ENCODE peak calls at places on chromosomes 12 and 14, in ten cellular contexts. J is AG10803, U is heart right ventricle, T is astrocyte of the spinal cord, G is fibroblast of lung, E is HFF-Myc, B is AG09309, M is left ventricle myocardium inferior, S is lower lobe of right lung, O is A549. F is an unnamed sample.

GRCh38 chr14:92499216-92499615 is 14.4 kb upstream of the RIN3 start:
- DNase-seq in J (no peak), U (no peak), T (no peak), G (no peak), E (no peak), B (no peak), M (no peak), S (no peak), O (no peak), F (no peak)

GRCh38 chr14:95078841-95079240 is 78.5 kb downstream of the DICER1 start:
- DNase-seq in J (no peak), U (no peak), T (no peak), G (no peak), E (no peak), B (no peak), M (no peak), S (no peak), O (no peak), F (no peak)

GRCh38 chr14:81170104-81170828 is 50.5 kb downstream of the GTF2A1 start:
- DNase-seq in J (peak), U (peak), T (peak), G (peak), E (peak), B (peak), M (peak), S (peak), O (peak), F (peak)

GRCh38 chr12:82425241-82425640 is 66.9 kb downstream of the METTL25 start:
- DNase-seq in J (peak), U (no peak), T (peak), G (peak), E (peak), B (no peak), M (no peak), S (no peak), O (no peak), F (no peak)

GRCh38 chr12:29026419-29026818 is 122.7 kb upstream of the FAR2 start:
- DNase-seq in J (no peak), U (no peak), T (peak), G (no peak), E (peak), B (no peak), M (no peak), S (no peak), O (no peak), F (no peak)

GRCh38 chr12:120490284-120490683 is 5.6 kb upstream of the DYNLL1 start:
- DNase-seq in J (no peak), U (no peak), T (no peak), G (no peak), E (no peak), B (no peak), M (no peak), S (no peak), O (no peak), F (no peak)

GRCh38 chr12:124745891-124746570 is 117.6 kb downstream of the SCARB1 start:
- DNase-seq in J (peak), U (peak), T (peak), G (peak), E (peak), B (peak), M (peak), S (peak), O (peak), F (peak)

GRCh38 chr12:78562358-78563205 is 302.0 kb upstream of the SYT1 start:
- DNase-seq in J (peak), U (no peak), T (peak), G (peak), E (peak), B (no peak), M (no peak), S (no peak), O (peak), F (no peak)

GRCh38 chr14:53953828-53954550 is 2.6 kb downstream of the BMP4 start:
- DNase-seq in J (peak), U (peak), T (peak), G (peak), E (no peak), B (no peak), M (peak), S (peak), O (peak), F (peak)

GRCh38 chr14:66070542-66071319 is 415.4 kb upstream of the CCDC196 start:
- DNase-seq in J (no peak), U (peak), T (peak), G (peak), E (no peak), B (no peak), M (peak), S (no peak), O (peak), F (no peak)

GRCh38 chr12:56338643-56339422 is at the start of gene IL23A:
- DNase-seq in J (no peak), U (no peak), T (peak), G (no peak), E (no peak), B (no peak), M (no peak), S (no peak), O (no peak), F (no peak)

GRCh38 chr14:52703225-52703624 is 3.8 kb upstream of the PSMC6 start:
- DNase-seq in J (peak), U (no peak), T (peak), G (peak), E (peak), B (peak), M (no peak), S (no peak), O (peak), F (peak)

GRCh38 chr12:113440336-113440735 is 18.2 kb downstream of the SDSL start:
- DNase-seq in J (no peak), U (no peak), T (no peak), G (no peak), E (no peak), B (no peak), M (no peak), S (no peak), O (no peak), F (no peak)

GRCh38 chr12:127987199-127987901 is 279.6 kb upstream of the TMEM132C start:
- DNase-seq in J (peak), U (no peak), T (peak), G (no peak), E (no peak), B (peak), M (no peak), S (no peak), O (no peak), F (no peak)

GRCh38 chr12:34405286-34406227 is 383.3 kb downstream of the ALG10 start:
- DNase-seq in J (no peak), U (no peak), T (no peak), G (no peak), E (no peak), B (no peak), M (peak), S (peak), O (no peak), F (no peak)

GRCh38 chr14:101442451-101442850 is 118.8 kb upstream of the DIO3 start:
- DNase-seq in J (no peak), U (no peak), T (no peak), G (no peak), E (no peak), B (no peak), M (no peak), S (no peak), O (no peak), F (no peak)

GRCh38 chr14:33592298-33592697 is 358.6 kb downstream of the EGLN3 start:
- DNase-seq in J (peak), U (no peak), T (peak), G (no peak), E (no peak), B (no peak), M (no peak), S (no peak), O (no peak), F (no peak)

GRCh38 chr12:49643961-49644619 is 20.7 kb downstream of the PRPF40B start:
- DNase-seq in J (no peak), U (no peak), T (no peak), G (no peak), E (no peak), B (no peak), M (no peak), S (no peak), O (no peak), F (no peak)

GRCh38 chr12:69919565-69919964 is 94.5 kb downstream of the MYRFL start:
- DNase-seq in J (no peak), U (no peak), T (no peak), G (no peak), E (no peak), B (no peak), M (no peak), S (no peak), O (no peak), F (no peak)

GRCh38 chr12:49098035-49098451 is 3.4 kb upstream of the DHH start:
- DNase-seq in J (peak), U (no peak), T (no peak), G (peak), E (no peak), B (no peak), M (peak), S (peak), O (peak), F (no peak)

GRCh38 chr14:95290769-95291440 is 28.8 kb downstream of the CLMN start:
- DNase-seq in J (no peak), U (peak), T (no peak), G (no peak), E (no peak), B (no peak), M (peak), S (peak), O (no peak), F (no peak)

GRCh38 chr14:100285913-100286400 is 20.3 kb downstream of the SLC25A29 start:
- DNase-seq in J (no peak), U (no peak), T (no peak), G (no peak), E (no peak), B (no peak), M (no peak), S (no peak), O (no peak), F (no peak)

GRCh38 chr12:25771062-25771461 is 187.4 kb upstream of the RASSF8 start:
- DNase-seq in J (peak), U (no peak), T (peak), G (peak), E (no peak), B (no peak), M (no peak), S (no peak), O (no peak), F (peak)

GRCh38 chr12:25769076-25769945 is 189.2 kb upstream of the RASSF8 start:
- DNase-seq in J (peak), U (no peak), T (peak), G (peak), E (peak), B (peak), M (no peak), S (no peak), O (peak), F (no peak)

GRCh38 chr12:25767613-25768012 is 190.9 kb upstream of the RASSF8 start:
- DNase-seq in J (peak), U (no peak), T (peak), G (peak), E (peak), B (no peak), M (no peak), S (no peak), O (no peak), F (no peak)

GRCh38 chr12:25764892-25765291 is 193.6 kb upstream of the RASSF8 start:
- DNase-seq in J (peak), U (no peak), T (no peak), G (no peak), E (no peak), B (no peak), M (no peak), S (no peak), O (no peak), F (no peak)

GRCh38 chr12:25768151-25768550 is 190.3 kb upstream of the RASSF8 start:
- DNase-seq in J (no peak), U (no peak), T (no peak), G (no peak), E (no peak), B (no peak), M (no peak), S (no peak), O (no peak), F (no peak)
- TF ChIP-seq CTCF in J (no peak), U (no peak), T (no peak), G (no peak), E (no peak), B (no peak), M (no peak), S (no peak), O (no peak), F (no peak)

GRCh38 chr12:107774349-107775029 is at the start of gene ASCL4:
- DNase-seq in J (no peak), U (no peak), T (no peak), G (no peak), E (no peak), B (no peak), M (no peak), S (no peak), O (no peak), F (no peak)
- H3K4me3 ChIP-seq in J (no peak), U (peak), T (no peak), G (no peak), E (no peak), B (no peak), M (peak), S (peak), O (no peak), F (no peak)

GRCh38 chr14:68363841-68364711 is 428.8 kb downstream of the ZFP36L1 start:
- DNase-seq in J (no peak), U (peak), T (peak), G (peak), E (no peak), B (no peak), M (peak), S (peak), O (peak), F (peak)

GRCh38 chr14:68362841-68363240 is 430.0 kb downstream of the ZFP36L1 start:
- DNase-seq in J (no peak), U (no peak), T (no peak), G (no peak), E (no peak), B (no peak), M (no peak), S (no peak), O (no peak), F (no peak)

GRCh38 chr14:68364823-68365222 is 428.0 kb downstream of the ZFP36L1 start:
- DNase-seq in J (no peak), U (no peak), T (no peak), G (no peak), E (no peak), B (no peak), M (no peak), S (no peak), O (no peak), F (no peak)

GRCh38 chr14:68365228-68365627 is 427.6 kb downstream of the ZFP36L1 start:
- DNase-seq in J (peak), U (no peak), T (peak), G (peak), E (no peak), B (peak), M (no peak), S (no peak), O (peak), F (no peak)

DNA sequence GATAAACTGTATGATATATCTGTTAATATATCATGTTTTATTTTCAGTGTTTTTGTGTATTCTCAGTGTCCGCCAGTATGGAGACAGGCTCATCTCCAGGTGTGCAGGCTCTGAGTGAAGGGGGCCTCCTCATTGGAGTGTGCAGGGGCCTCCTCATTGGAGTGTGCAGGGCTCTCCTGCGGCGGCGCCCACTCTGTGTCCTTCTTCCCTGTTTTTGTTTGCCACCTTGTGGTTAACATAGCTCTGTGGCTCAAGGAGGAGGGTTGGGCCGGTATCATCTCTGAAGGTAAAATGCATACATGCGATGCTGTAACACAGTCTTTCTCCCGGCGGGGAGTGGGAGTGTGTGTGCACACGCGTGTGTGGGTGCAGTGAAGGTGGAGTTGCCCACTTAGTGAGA is 429.5 kb downstream of the ZFP36L1 start:
- DNase-seq in J (no peak), U (no peak), T (no peak), G (no peak), E (no peak), B (no peak), M (no peak), S (peak), O (peak), F (no peak)
- TF ChIP-seq CTCF in J (no peak), U (no peak), T (no peak), G (no peak), E (no peak), B (no peak), M (no peak), S (no peak), O (no peak), F (no peak)

DNA sequence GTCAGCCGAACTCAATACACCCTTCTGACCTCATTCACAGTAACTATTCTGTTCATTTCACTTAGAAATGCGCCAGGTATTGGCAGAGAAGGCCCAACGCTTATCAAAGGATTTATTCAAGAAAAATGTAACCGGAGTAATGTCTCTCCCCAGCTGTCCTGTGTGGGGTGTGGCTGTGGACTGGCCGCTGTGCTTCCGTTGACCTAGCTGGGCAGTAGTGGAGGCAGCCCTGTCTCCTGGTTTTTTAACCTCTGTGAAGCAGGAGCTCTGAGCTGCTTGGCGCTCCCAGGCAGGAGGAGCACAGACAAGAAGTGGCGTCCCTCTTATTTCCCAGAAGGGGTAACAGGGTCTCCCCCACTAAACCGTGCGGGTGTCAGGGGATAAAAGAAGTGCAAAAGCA is 85.2 kb downstream of the ESR2 start:
- DNase-seq in J (no peak), U (no peak), T (no peak), G (no peak), E (no peak), B (no peak), M (no peak), S (no peak), O (no peak), F (no peak)
- H3K4me3 ChIP-seq in J (no peak), U (no peak), T (no peak), G (no peak), E (no peak), B (no peak), M (peak), S (peak), O (no peak), F (no peak)

DNA sequence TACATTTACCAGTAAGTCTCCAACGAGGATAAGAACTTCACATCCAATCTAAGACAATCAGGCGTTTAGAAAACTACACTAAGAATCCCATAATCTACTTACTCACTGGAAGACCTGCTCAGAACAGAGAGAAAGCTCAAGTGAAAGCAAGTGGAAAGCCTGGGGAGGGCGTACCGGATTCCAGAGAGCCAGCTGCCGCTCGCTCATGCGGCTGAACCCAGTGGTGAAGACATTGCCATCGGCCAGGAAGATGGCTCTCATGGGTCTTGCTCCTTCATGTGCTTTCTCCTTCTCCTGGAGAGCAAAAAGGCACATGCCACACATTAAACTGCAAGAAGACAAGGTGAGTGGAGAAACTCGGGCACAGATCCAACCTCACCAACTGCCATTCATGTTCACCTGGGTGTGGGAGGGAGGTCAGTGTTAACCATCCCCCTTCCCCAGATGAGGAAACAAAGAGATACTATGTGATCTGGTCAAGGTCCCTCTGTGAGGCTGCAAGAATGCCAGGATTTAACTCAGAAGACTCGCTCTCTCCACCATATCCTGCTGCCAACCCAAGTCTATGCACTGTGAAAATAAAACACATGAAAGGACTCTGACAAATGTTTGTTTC is 23.5 kb upstream of the SELPLG start:
- DNase-seq in J (no peak), U (no peak), T (no peak), G (no peak), E (no peak), B (no peak), M (no peak), S (no peak), O (no peak), F (no peak)
- TF ChIP-seq CTCF in J (no peak), U (no peak), T (no peak), G (no peak), E (no peak), B (no peak), M (no peak), S (no peak), O (no peak), F (no peak)

F was measured in HL-60.